ENCODE peak calls at places on chromosomes 11 and 22, in four cellular contexts. M is A549, N is fibroblast of pulmonary artery, L is DND-41. H is an unnamed sample.

GRCh38 chr11:86523738-86524602 is 148.4 kb downstream of the ME3 start:
- DNase-seq in M (peak), N (peak), L (no peak), H (no peak)

GRCh38 chr22:39859903-39860588 is 33.5 kb downstream of the ENTHD1 start:
- DNase-seq in N (no peak), M (no peak), L (no peak), H (peak)

GRCh38 chr11:69215784-69216415 is 60.2 kb downstream of the SMIM38 start:
- DNase-seq in M (peak), N (no peak), L (no peak), H (no peak)

GRCh38 chr22:40826984-40827741 is 8.0 kb upstream of the SLC25A17 start:
- DNase-seq in L (no peak), N (no peak), M (no peak), H (no peak)

GRCh38 chr22:46041642-46042041 is 64.7 kb upstream of the WNT7B start:
- DNase-seq in L (no peak), M (no peak), N (no peak), H (no peak)

GRCh38 chr11:54985731-54986130 is 276.2 kb upstream of the TRIM48 start:
- DNase-seq in L (no peak), M (no peak), N (no peak), H (no peak)

GRCh38 chr11:56906683-56907148 is 82.0 kb upstream of the OR5AK2 start:
- DNase-seq in N (no peak), L (no peak), M (peak), H (no peak)

GRCh38 chr11:35214792-35215193 is 75.8 kb downstream of the CD44 start:
- DNase-seq in L (no peak), M (no peak), N (peak), H (no peak)

GRCh38 chr11:8765294-8765693 is 82.7 kb downstream of the RPL27A start:
- DNase-seq in M (peak), N (peak), L (no peak), H (no peak)

GRCh38 chr11:1048375-1049070 is 12.0 kb upstream of the MUC6 start:
- DNase-seq in N (no peak), M (no peak), L (no peak), H (no peak)

GRCh38 chr11:46381836-46382643 is 571 bp downstream of the MDK start:
- DNase-seq in L (peak), M (no peak), N (no peak), H (peak)

GRCh38 chr11:15707971-15708370 is 593.2 kb downstream of the INSC start:
- DNase-seq in N (peak), L (no peak), M (peak), H (no peak)

GRCh38 chr11:87437133-87437843 is 399.6 kb downstream of the TMEM135 start:
- DNase-seq in N (no peak), M (no peak), L (no peak), H (no peak)

GRCh38 chr11:46649180-46649738 is 31.9 kb downstream of the ATG13 start:
- DNase-seq in N (peak), M (no peak), L (no peak), H (no peak)

GRCh38 chr11:118691926-118692830 is 12.7 kb upstream of the TREH start:
- DNase-seq in L (peak), N (peak), M (no peak), H (peak)

GRCh38 chr11:116454951-116455350 is 317.8 kb downstream of the BUD13 start:
- DNase-seq in N (no peak), M (no peak), L (no peak), H (no peak)

GRCh38 chr11:103035216-103035615 is 56.7 kb downstream of the DCUN1D5 start:
- DNase-seq in N (no peak), L (no peak), M (no peak), H (no peak)

GRCh38 chr11:102343789-102344188 is 3.2 kb upstream of the BIRC2 start:
- DNase-seq in L (no peak), M (no peak), N (peak), H (no peak)

GRCh38 chr11:106306942-106307341 is 229.5 kb downstream of the AASDHPPT start:
- DNase-seq in N (peak), M (no peak), L (no peak), H (no peak)

GRCh38 chr11:44539971-44540370 is 25.5 kb upstream of the CD82 start:
- DNase-seq in L (no peak), N (no peak), M (no peak), H (no peak)

GRCh38 chr11:15941206-15941770 is 415.1 kb downstream of the SOX6 start:
- DNase-seq in N (peak), L (no peak), M (no peak), H (peak)

GRCh38 chr22:22061085-22062077 is 78.8 kb upstream of the TOP3B start:
- DNase-seq in L (no peak), M (peak), N (peak), H (no peak)

GRCh38 chr11:34214961-34215805 is 109.8 kb downstream of the NAT10 start:
- DNase-seq in M (peak), L (no peak), N (no peak), H (no peak)

GRCh38 chr11:45543808-45544422 is 121.5 kb downstream of the CHST1 start:
- DNase-seq in L (peak), M (no peak), N (peak), H (peak)

GRCh38 chr11:105265859-105266258 is 126.3 kb upstream of the CARD18 start:
- DNase-seq in M (no peak), N (peak), L (no peak), H (no peak)

GRCh38 chr11:16804104-16804947 is 65.9 kb downstream of the C11orf58 start:
- DNase-seq in M (no peak), N (peak), L (no peak), H (no peak)

GRCh38 chr11:46475926-46476545 is 84.5 kb upstream of the CHRM4 start:
- DNase-seq in L (no peak), N (no peak), M (no peak), H (peak)

DNA sequence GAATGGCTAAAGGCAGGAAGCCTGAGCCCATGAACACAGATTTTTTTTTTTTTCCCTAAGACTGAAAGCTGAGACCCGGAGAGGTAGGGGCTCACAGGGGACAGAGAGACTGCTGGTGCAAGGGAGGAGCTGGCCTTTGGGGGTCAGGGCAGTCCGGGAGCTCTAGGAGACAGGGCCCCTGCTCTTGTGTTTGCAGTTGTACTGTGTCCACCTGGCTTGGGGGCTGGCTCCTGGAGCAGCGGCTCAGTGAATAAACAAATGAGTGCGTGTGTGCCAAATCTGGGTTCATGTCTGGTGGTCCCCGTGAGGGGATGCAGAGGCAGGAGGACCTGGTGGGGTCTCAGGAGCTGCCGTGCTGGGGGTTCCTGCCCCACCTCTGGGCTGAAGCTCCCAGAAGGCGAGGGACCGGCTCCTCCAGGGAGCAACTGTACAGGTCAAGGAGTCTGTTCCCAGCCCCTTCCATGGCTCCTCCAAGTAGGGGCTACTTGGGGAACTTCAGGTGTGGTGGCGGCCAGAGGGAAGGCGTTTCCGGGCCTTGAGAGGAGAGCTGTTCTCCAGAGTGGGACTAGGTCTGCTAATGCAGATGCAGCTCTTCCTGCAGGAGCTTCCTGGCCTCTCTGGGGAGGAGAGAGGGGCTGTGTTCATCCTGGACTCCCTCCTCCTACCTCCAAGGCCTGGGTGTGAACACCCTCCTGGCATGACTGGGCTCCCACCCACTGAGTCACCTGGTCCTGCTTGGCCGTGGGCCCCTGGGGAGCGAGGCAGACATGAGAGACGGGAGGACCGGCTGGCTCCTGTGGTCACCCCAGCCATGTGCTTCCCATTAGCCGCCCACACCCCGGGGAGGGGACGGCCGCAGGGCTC is 57.6 kb downstream of the FBXO7 start:
- DNase-seq in N (peak), M (no peak), L (no peak), H (no peak)
- TF ChIP-seq CTCF in N (no peak), M (no peak), L (no peak), H (no peak)

GRCh38 chr11:75574698-75575265 is 12.7 kb downstream of the SERPINH1 start:
- DNase-seq in N (no peak), L (no peak), M (no peak), H (no peak)
- TF ChIP-seq CTCF in N (peak), L (peak), M (no peak), H (no peak)

DNA sequence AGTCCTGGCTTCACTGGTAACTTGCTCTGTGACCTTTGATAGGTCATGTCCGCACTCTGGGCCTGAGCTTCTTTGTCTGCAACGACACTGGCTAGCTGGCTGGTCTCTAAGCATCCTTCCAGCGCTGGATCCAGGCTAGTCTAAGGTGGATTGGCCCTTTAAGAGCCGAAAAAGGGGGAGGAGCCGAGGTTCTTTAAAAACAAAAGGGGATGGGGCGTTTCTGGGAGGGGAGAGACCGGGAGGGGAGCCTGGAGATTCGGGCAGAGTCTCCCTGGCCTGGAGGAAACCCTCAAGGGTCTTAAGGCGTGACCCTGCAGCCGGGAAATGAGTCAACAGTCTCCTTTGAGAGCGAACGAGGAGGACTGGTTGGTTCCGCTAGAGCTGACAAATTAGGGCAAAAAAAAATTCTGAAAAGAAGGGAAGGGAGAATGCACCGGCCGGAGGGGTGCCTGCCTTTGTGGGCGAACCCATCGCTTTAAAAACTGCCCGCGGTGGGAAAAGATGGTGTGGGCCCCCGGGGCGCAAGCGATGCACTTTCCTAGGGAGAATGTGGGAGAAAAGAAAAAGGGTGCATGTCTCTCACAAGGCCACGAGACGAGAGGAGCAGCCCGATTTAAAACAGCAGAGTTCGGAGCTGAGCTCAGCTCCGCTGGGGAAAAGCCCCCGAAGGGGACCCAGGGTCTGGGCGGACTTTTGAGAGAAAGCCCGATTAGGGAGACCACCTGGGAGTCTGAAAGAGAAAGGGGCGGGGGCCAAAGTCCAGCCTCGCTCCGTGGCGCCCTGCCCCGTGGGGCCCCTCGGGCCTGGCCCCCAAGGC is 952 bp downstream of the ZFTA start:
- DNase-seq in N (peak), L (peak), M (peak), H (peak)
- TF ChIP-seq CTCF in N (no peak), L (no peak), M (no peak), H (no peak)

GRCh38 chr11:43282607-43283440 is 29.0 kb upstream of the API5 start:
- DNase-seq in M (peak), L (peak), N (peak), H (peak)

DNA sequence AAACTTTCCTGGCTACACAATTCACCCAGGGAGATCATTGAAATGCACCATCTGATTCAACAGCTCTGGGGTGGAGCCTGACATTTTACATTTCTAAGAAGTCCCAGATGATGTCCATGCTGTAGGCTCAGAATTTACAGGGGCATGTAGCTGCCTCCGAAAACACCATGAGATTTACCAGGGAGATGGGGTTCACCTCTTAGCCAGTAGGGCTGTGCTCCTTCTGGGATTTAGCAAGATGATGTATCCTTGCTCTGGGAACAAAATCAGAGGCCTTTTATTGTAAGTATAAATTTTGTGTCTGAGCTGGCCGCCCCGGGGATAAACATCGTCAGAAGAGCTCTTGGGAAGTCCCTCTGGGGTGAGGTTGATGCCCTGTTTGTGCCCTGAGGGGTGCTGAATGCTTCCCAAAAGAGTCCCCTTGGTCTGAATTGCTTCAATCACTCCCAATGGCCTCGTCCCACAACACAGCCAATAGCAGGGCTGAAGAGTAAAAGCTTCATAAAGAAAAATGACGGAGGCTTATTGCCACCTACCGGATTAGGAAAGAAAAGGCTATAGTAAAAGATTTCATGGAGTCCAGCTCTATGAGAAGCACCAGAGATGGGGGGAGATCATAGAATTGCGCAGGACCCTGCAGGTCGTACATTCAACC is 33.4 kb upstream of the API5 start:
- DNase-seq in N (peak), L (no peak), M (peak), H (peak)
- TF ChIP-seq CTCF in N (peak), L (no peak), M (peak), H (peak)

GRCh38 chr22:50621948-50622722 is 5.8 kb downstream of the ARSA start:
- DNase-seq in L (no peak), N (no peak), M (no peak), H (peak)
- TF ChIP-seq CTCF in L (peak), N (peak), M (peak), H (peak)

DNA sequence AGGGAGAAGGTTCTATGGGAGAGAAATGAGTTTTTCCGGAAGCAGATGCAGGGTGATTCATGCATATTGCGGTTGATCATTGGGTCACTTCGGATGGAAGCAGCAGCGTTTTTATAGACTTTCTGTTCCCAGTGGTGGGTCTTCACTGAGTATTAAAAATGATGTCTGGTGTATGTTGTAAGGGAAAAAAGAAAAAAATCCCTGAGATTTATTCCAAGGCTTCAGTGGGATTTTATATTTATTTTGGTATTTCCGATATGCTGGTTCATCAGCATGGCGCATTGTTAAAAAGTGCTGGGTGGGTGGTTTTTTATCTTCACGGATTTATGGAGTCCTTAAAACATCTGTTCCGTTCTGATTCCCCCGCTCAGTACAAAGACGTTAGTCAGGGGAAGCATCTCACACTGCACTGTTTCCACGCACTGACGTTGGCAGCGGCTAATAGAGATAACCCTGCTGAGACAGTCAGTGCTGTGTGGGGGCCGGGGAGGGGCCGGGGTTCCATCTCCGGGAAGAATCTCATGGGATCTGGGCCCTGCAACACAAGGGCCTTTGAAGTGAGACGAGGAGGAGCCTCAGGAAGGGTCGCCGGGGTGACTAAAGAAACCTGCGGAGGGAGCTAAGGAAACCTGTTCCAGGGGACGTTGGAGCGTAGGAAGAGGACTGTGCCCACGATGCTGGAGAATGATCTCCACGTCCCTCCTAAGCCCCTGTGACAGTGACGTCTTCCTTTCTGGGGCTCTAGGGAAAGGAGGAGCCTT is 390.0 kb downstream of the NTM start:
- DNase-seq in M (no peak), N (peak), L (no peak), H (no peak)
- TF ChIP-seq CTCF in M (no peak), N (no peak), L (no peak), H (no peak)

H was measured in GM20000.